ENCODE peak calls at places on chromosomes 3 and 15, in seven cellular contexts. One of them, this sample, is unnamed.

GRCh38 chr3:128859573-128860154 is 19.8 kb upstream of the ACAD9 start:
- DNase-seq in endodermal cell: peak
- DNase-seq in breast epithelium: no peak
- DNase-seq in MCF 10A: no peak
- DNase-seq in fibroblast of lung: no peak
- DNase-seq in pancreas: no peak
- DNase-seq in A673: no peak
- DNase-seq in this sample: no peak

GRCh38 chr3:13121553-13122001 is 48.3 kb upstream of the IQSEC1 start:
- DNase-seq in endodermal cell: peak
- DNase-seq in breast epithelium: no peak
- DNase-seq in MCF 10A: no peak
- DNase-seq in fibroblast of lung: no peak
- DNase-seq in pancreas: no peak
- DNase-seq in A673: no peak
- DNase-seq in this sample: no peak

GRCh38 chr3:151404316-151404715 is 19.8 kb upstream of the P2RY12 start:
- DNase-seq in endodermal cell: no peak
- DNase-seq in fibroblast of lung: peak
- DNase-seq in breast epithelium: no peak
- DNase-seq in A673: no peak
- DNase-seq in MCF 10A: no peak
- DNase-seq in pancreas: no peak
- DNase-seq in this sample: no peak

GRCh38 chr3:189714991-189715961 is 84.1 kb downstream of the TP63 start:
- DNase-seq in A673: peak
- DNase-seq in endodermal cell: no peak
- DNase-seq in pancreas: no peak
- DNase-seq in MCF 10A: peak
- DNase-seq in breast epithelium: no peak
- DNase-seq in fibroblast of lung: peak
- DNase-seq in this sample: no peak

GRCh38 chr3:71176366-71176765 is 407.2 kb downstream of the FOXP1 start:
- DNase-seq in fibroblast of lung: no peak
- DNase-seq in pancreas: no peak
- DNase-seq in endodermal cell: peak
- DNase-seq in MCF 10A: no peak
- DNase-seq in breast epithelium: no peak
- DNase-seq in A673: no peak
- DNase-seq in this sample: no peak

GRCh38 chr3:12577379-12577778 is 20.5 kb downstream of the MKRN2 start:
- DNase-seq in A673: no peak
- DNase-seq in breast epithelium: no peak
- DNase-seq in pancreas: no peak
- DNase-seq in fibroblast of lung: no peak
- DNase-seq in MCF 10A: no peak
- DNase-seq in endodermal cell: no peak
- DNase-seq in this sample: no peak

GRCh38 chr15:40353697-40354096 is 2.9 kb downstream of the PHGR1 start:
- DNase-seq in A673: no peak
- DNase-seq in pancreas: no peak
- DNase-seq in MCF 10A: no peak
- DNase-seq in endodermal cell: no peak
- DNase-seq in fibroblast of lung: no peak
- DNase-seq in breast epithelium: no peak
- DNase-seq in this sample: no peak

GRCh38 chr3:171444291-171444690 is 15.9 kb downstream of the TNIK start:
- DNase-seq in MCF 10A: no peak
- DNase-seq in breast epithelium: no peak
- DNase-seq in A673: no peak
- DNase-seq in pancreas: no peak
- DNase-seq in fibroblast of lung: no peak
- DNase-seq in endodermal cell: no peak
- DNase-seq in this sample: no peak

GRCh38 chr3:153658151-153658550 is 463.0 kb upstream of the ARHGEF26 start:
- DNase-seq in pancreas: no peak
- DNase-seq in endodermal cell: no peak
- DNase-seq in MCF 10A: no peak
- DNase-seq in fibroblast of lung: no peak
- DNase-seq in A673: peak
- DNase-seq in breast epithelium: no peak
- DNase-seq in this sample: no peak

GRCh38 chr3:53796161-53796560 is 50.1 kb downstream of the CHDH start:
- DNase-seq in breast epithelium: no peak
- DNase-seq in MCF 10A: no peak
- DNase-seq in fibroblast of lung: no peak
- DNase-seq in endodermal cell: no peak
- DNase-seq in A673: no peak
- DNase-seq in pancreas: no peak
- DNase-seq in this sample: no peak

GRCh38 chr15:28936081-28936480 is 50.3 kb downstream of the APBA2 start:
- DNase-seq in breast epithelium: no peak
- DNase-seq in fibroblast of lung: no peak
- DNase-seq in A673: no peak
- DNase-seq in endodermal cell: no peak
- DNase-seq in pancreas: no peak
- DNase-seq in MCF 10A: no peak
- DNase-seq in this sample: no peak

GRCh38 chr15:68400066-68400456 is 31.9 kb downstream of the ITGA11 start:
- DNase-seq in fibroblast of lung: no peak
- DNase-seq in endodermal cell: no peak
- DNase-seq in breast epithelium: no peak
- DNase-seq in A673: no peak
- DNase-seq in pancreas: no peak
- DNase-seq in MCF 10A: no peak
- DNase-seq in this sample: no peak

GRCh38 chr3:81692766-81693165 is 68.7 kb downstream of the GBE1 start:
- DNase-seq in fibroblast of lung: no peak
- DNase-seq in A673: no peak
- DNase-seq in breast epithelium: no peak
- DNase-seq in pancreas: no peak
- DNase-seq in endodermal cell: no peak
- DNase-seq in MCF 10A: no peak
- DNase-seq in this sample: no peak

GRCh38 chr15:71532994-71533393 is 277.4 kb upstream of the NR2E3 start:
- DNase-seq in fibroblast of lung: no peak
- DNase-seq in A673: peak
- DNase-seq in MCF 10A: peak
- DNase-seq in breast epithelium: no peak
- DNase-seq in pancreas: no peak
- DNase-seq in endodermal cell: peak
- DNase-seq in this sample: no peak

GRCh38 chr3:127585163-127585812 is 5.2 kb downstream of the TPRA1 start:
- DNase-seq in breast epithelium: no peak
- DNase-seq in pancreas: no peak
- DNase-seq in MCF 10A: no peak
- DNase-seq in endodermal cell: no peak
- DNase-seq in A673: no peak
- DNase-seq in fibroblast of lung: peak
- DNase-seq in this sample: no peak

GRCh38 chr3:155386817-155387403 is 93.4 kb upstream of the STRIT1 start:
- DNase-seq in MCF 10A: no peak
- DNase-seq in endodermal cell: no peak
- DNase-seq in breast epithelium: no peak
- DNase-seq in A673: no peak
- DNase-seq in pancreas: no peak
- DNase-seq in fibroblast of lung: no peak
- DNase-seq in this sample: no peak

GRCh38 chr3:31960793-31961431 is 20.1 kb downstream of the OSBPL10 start:
- DNase-seq in pancreas: no peak
- DNase-seq in A673: no peak
- DNase-seq in breast epithelium: no peak
- DNase-seq in fibroblast of lung: peak
- DNase-seq in MCF 10A: peak
- DNase-seq in endodermal cell: peak
- DNase-seq in this sample: no peak

GRCh38 chr3:187952849-187953248 is 201.1 kb upstream of the LPP start:
- DNase-seq in fibroblast of lung: peak
- DNase-seq in MCF 10A: no peak
- DNase-seq in endodermal cell: peak
- DNase-seq in breast epithelium: no peak
- DNase-seq in pancreas: no peak
- DNase-seq in A673: no peak
- DNase-seq in this sample: no peak
- TF ChIP-seq CTCF in fibroblast of lung: no peak
- TF ChIP-seq CTCF in MCF 10A: no peak
- TF ChIP-seq CTCF in endodermal cell: peak
- TF ChIP-seq CTCF in breast epithelium: no peak
- TF ChIP-seq CTCF in pancreas: no peak
- TF ChIP-seq CTCF in A673: no peak
- TF ChIP-seq CTCF in this sample: no peak

GRCh38 chr3:175207361-175207760 is 348.2 kb downstream of the NAALADL2 start:
- DNase-seq in A673: no peak
- DNase-seq in fibroblast of lung: peak
- DNase-seq in endodermal cell: no peak
- DNase-seq in MCF 10A: no peak
- DNase-seq in breast epithelium: no peak
- DNase-seq in pancreas: no peak
- DNase-seq in this sample: no peak

GRCh38 chr3:175214210-175214609 is 355.1 kb downstream of the NAALADL2 start:
- DNase-seq in MCF 10A: no peak
- DNase-seq in fibroblast of lung: no peak
- DNase-seq in endodermal cell: no peak
- DNase-seq in A673: no peak
- DNase-seq in pancreas: no peak
- DNase-seq in breast epithelium: no peak
- DNase-seq in this sample: no peak

GRCh38 chr3:175212896-175213295 is 353.8 kb downstream of the NAALADL2 start:
- DNase-seq in pancreas: no peak
- DNase-seq in A673: no peak
- DNase-seq in fibroblast of lung: peak
- DNase-seq in endodermal cell: no peak
- DNase-seq in MCF 10A: peak
- DNase-seq in breast epithelium: no peak
- DNase-seq in this sample: no peak

GRCh38 chr3:175211481-175211880 is 352.3 kb downstream of the NAALADL2 start:
- DNase-seq in A673: no peak
- DNase-seq in MCF 10A: no peak
- DNase-seq in endodermal cell: no peak
- DNase-seq in pancreas: no peak
- DNase-seq in fibroblast of lung: no peak
- DNase-seq in breast epithelium: no peak
- DNase-seq in this sample: no peak

DNA sequence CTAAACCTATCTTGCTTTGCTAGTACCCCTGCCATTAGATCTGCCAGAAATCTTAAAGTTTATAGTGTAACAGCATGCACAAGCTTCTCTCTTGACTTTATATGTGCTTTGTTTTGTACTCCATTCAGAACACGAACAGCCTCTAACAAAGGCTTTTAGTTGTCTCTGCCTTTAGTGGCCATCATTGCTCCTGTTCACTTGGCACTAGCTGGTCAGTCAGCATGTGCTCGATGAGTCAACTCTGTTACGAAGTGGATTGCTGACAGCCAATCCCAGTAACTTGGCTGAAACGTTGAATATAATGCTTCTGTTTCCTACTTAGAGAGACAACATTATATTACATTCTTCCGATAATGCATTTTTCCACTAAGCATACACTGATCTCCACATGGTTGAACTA is 349.2 kb downstream of the NAALADL2 start:
- DNase-seq in A673: no peak
- DNase-seq in fibroblast of lung: peak
- DNase-seq in pancreas: no peak
- DNase-seq in MCF 10A: peak
- DNase-seq in breast epithelium: no peak
- DNase-seq in endodermal cell: no peak
- DNase-seq in this sample: no peak
- TF ChIP-seq CTCF in A673: no peak
- TF ChIP-seq CTCF in fibroblast of lung: no peak
- TF ChIP-seq CTCF in pancreas: no peak
- TF ChIP-seq CTCF in MCF 10A: no peak
- TF ChIP-seq CTCF in breast epithelium: no peak
- TF ChIP-seq CTCF in endodermal cell: no peak
- TF ChIP-seq CTCF in this sample: no peak

DNA sequence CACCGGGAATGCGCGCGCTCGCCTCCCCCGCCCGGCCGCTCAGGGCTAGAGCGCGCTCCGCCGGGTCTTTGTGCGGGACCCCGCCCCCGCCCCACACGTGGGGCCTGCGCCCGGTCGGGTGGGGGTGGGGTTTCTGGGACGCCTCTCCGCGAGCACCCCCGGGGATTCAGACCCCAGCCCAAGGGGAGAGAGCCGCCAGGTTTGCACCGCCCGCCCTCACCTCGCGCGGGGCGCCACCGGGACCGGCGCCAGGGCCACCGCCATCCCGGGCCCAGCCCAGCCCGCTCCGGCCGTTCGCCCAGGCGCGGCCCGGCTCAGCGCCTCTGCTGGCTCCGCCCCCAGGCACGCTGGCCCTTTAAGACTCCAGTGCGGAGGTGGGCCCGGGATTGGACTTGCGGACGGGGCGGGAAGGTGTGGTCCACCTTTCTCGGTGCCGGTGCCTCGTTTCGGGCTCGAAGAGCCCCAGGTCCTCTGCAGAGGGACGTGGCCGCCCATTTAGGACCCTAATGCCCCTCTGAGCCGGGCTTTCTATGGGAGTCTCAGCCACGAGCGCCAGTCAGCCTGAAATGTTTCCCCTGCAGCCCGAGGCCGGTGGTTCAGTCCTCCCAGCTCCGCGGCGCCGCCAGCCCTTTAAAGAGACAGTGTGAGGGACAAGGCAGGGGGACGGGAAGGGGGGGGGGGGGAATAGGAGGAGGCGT is 1.2 kb downstream of the HYAL2 start:
- DNase-seq in breast epithelium: peak
- DNase-seq in fibroblast of lung: peak
- DNase-seq in A673: peak
- DNase-seq in endodermal cell: peak
- DNase-seq in MCF 10A: peak
- DNase-seq in pancreas: peak
- DNase-seq in this sample: peak
- TF ChIP-seq CTCF in breast epithelium: no peak
- TF ChIP-seq CTCF in fibroblast of lung: no peak
- TF ChIP-seq CTCF in A673: no peak
- TF ChIP-seq CTCF in endodermal cell: no peak
- TF ChIP-seq CTCF in MCF 10A: no peak
- TF ChIP-seq CTCF in pancreas: no peak
- TF ChIP-seq CTCF in this sample: no peak

DNA sequence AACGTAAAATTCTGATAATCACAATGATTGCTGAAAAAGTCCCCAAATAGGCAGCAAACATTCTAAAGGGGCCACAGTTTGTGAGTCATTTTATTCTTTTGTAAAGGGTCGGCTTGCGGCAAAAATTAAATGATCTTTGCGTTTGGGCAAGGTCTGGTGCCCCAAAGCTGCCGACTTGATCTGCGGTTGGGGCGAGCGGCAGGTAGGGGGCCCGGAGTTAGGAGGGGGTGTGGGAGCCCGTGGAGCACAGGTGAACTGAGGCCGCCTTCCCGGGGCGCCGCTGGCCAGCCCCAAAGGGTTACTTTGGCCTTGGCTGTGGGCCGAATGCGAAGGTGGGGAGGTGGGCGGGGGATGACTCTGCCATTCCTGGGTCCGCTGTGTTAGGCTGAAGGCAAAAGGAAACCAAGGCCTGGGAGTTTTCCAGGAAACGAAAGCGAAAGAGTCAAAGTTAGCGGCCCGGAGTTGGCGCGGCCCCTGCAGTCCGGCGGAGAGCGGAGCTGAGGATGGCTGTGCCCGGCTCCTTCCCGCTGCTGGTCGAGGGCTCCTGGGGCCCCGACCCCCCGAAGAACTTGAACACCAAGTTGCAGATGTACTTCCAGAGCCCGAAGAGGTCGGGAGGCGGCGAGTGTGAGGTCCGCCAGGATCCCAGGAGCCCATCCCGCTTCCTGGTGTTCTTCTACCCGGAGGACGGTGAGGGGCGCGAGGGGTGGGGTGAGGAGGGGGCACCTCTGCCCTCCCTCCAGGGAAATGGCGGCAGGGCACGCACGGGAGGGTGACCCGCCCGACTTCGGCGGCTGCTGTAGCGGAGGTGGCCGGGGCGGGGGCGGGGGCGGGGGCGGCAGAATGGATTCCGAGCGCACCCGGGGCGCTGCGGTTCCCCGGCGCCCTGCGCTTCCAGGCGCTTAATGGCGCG is at the start of gene PARP14:
- DNase-seq in endodermal cell: peak
- DNase-seq in fibroblast of lung: peak
- DNase-seq in pancreas: peak
- DNase-seq in A673: peak
- DNase-seq in MCF 10A: peak
- DNase-seq in breast epithelium: peak
- DNase-seq in this sample: no peak
- TF ChIP-seq CTCF in endodermal cell: peak
- TF ChIP-seq CTCF in fibroblast of lung: no peak
- TF ChIP-seq CTCF in pancreas: no peak
- TF ChIP-seq CTCF in A673: no peak
- TF ChIP-seq CTCF in MCF 10A: no peak
- TF ChIP-seq CTCF in breast epithelium: no peak
- TF ChIP-seq CTCF in this sample: no peak

This sample was measured in esophagus squamous epithelium.